ENCODE peak calls at places on chromosomes 5 and 9, in five cellular contexts. N, I, U, L and P are unnamed samples.

GRCh38 chr9:81183763-81184162 is 505.6 kb downstream of the TLE1 start:
- DNase-seq in L (no peak), I (no peak), U (no peak), N (peak; percentile 20), P (no peak)

GRCh38 chr9:114607671-114608524 is 3.2 kb upstream of the TMEM268 start:
- DNase-seq in N (no peak), I (no peak), U (peak; percentile 13), L (no peak), P (no peak)

GRCh38 chr5:32707394-32707997 is 3.6 kb upstream of the NPR3 start:
- DNase-seq in I (peak; percentile 52), L (peak; percentile 40), U (peak; percentile 56), N (peak; percentile 68), P (peak; percentile 29)

GRCh38 chr5:173667702-173668101 is 51.3 kb upstream of the BOD1 start:
- DNase-seq in L (no peak), N (no peak), U (no peak), I (no peak), P (no peak)

GRCh38 chr5:135190345-135191083 is 156.5 kb upstream of the PITX1 start:
- DNase-seq in U (no peak), N (no peak), L (no peak), I (peak; percentile 37), P (no peak)

GRCh38 chr5:21391506-21391905 is 1403.5 kb upstream of the CDH18 start:
- DNase-seq in U (peak; percentile 17), N (no peak), L (peak; percentile 6), I (no peak), P (peak; percentile 17)

GRCh38 chr5:157571357-157571827 is 4.2 kb downstream of the ADAM19 start:
- DNase-seq in N (no peak), I (no peak), L (peak; percentile 36), U (peak; percentile 56), P (peak; percentile 50)

GRCh38 chr5:77003246-77003645 is 27.0 kb upstream of the AGGF1 start:
- DNase-seq in U (no peak), I (no peak), N (no peak), L (no peak), P (no peak)

GRCh38 chr9:133153227-133154096 is 10.3 kb downstream of the GBGT1 start:
- DNase-seq in N (no peak), I (no peak), L (no peak), U (no peak), P (no peak)

GRCh38 chr9:70411141-70411929 is 3.1 kb downstream of the KLF9 start:
- DNase-seq in I (peak; percentile 22), U (peak; percentile 89), N (no peak), L (peak; percentile 37), P (no peak)

GRCh38 chr5:5014836-5015235 is 125.3 kb upstream of the ADAMTS16 start:
- DNase-seq in I (peak; percentile 85), N (peak; percentile 89), U (peak; percentile 94), L (no peak), P (no peak)

GRCh38 chr5:180802325-180803180 is at the start of gene MGAT1:
- DNase-seq in L (peak; percentile 93), N (peak; percentile 90), U (peak; percentile 96), I (peak; percentile 92), P (peak; percentile 71)

GRCh38 chr5:93800988-93801811 is 59.8 kb upstream of the POU5F2 start:
- DNase-seq in I (peak; percentile 63), N (peak; percentile 90), U (peak; percentile 73), L (peak; percentile 64), P (peak; percentile 67)

GRCh38 chr5:19713740-19714139 is 274.3 kb downstream of the CDH18 start:
- DNase-seq in I (no peak), U (no peak), L (no peak), N (peak; percentile 17), P (peak; percentile 83)

GRCh38 chr9:116275418-116276295 is 122.1 kb downstream of the PAPPA start:
- DNase-seq in I (no peak), N (no peak), U (peak; percentile 58), L (no peak), P (no peak)

GRCh38 chr5:1009359-1010180 is 968 bp downstream of the NKD2 start:
- DNase-seq in L (no peak), I (peak; percentile 37), U (no peak), N (no peak), P (no peak)

GRCh38 chr9:129643706-129644105 is 1.8 kb upstream of the ASB6 start:
- DNase-seq in I (no peak), N (no peak), L (no peak), U (no peak), P (no peak)

GRCh38 chr5:14510156-14510734 is 71.3 kb upstream of the OTULINL start:
- DNase-seq in L (no peak), U (peak; percentile 44), I (no peak), N (no peak), P (no peak)

GRCh38 chr9:35051069-35051967 is 21.1 kb downstream of the VCP start:
- DNase-seq in L (peak; percentile 53), I (peak; percentile 60), U (peak; percentile 69), N (peak; percentile 61), P (peak; percentile 41)

GRCh38 chr5:1750469-1750868 is 49.2 kb downstream of the MRPL36 start:
- DNase-seq in U (no peak), N (no peak), L (no peak), I (no peak), P (no peak)

GRCh38 chr9:15142903-15143534 is 164.0 kb downstream of the TTC39B start:
- DNase-seq in N (peak; percentile 65), I (peak; percentile 69), L (peak; percentile 70), U (peak; percentile 77), P (peak; percentile 20)
- TF ChIP-seq EZH2phosphoT487 in N (no peak), I (no peak), L (no peak), U (no peak), P (no peak)

GRCh38 chr9:3180696-3181048 is 336.8 kb upstream of the PUM3 start:
- DNase-seq in I (no peak), N (no peak), U (no peak), L (no peak), P (no peak)
- TF ChIP-seq EZH2phosphoT487 in I (no peak), N (no peak), U (no peak), L (no peak), P (no peak)

GRCh38 chr5:30098940-30099339 is 1094.5 kb upstream of the CDH6 start:
- DNase-seq in N (no peak), L (no peak), U (no peak), I (no peak), P (no peak)

GRCh38 chr5:30102185-30102584 is 1091.3 kb upstream of the CDH6 start:
- DNase-seq in U (no peak), I (no peak), N (no peak), L (no peak), P (no peak)

GRCh38 chr5:30100148-30100547 is 1093.3 kb upstream of the CDH6 start:
- DNase-seq in I (no peak), U (no peak), L (no peak), N (no peak), P (no peak)

GRCh38 chr5:30099634-30100033 is 1093.9 kb upstream of the CDH6 start:
- DNase-seq in N (peak; percentile 97), U (no peak), L (no peak), I (peak; percentile 13), P (no peak)

GRCh38 chr5:30100929-30101328 is 1092.6 kb upstream of the CDH6 start:
- DNase-seq in L (no peak), I (no peak), U (no peak), N (no peak), P (no peak)
- TF ChIP-seq EZH2phosphoT487 in L (no peak), I (no peak), U (no peak), N (no peak), P (no peak)

GRCh38 chr5:79025054-79025465 is 40.0 kb upstream of the ARSB start:
- DNase-seq in N (peak; percentile 68), I (peak; percentile 81), L (peak; percentile 84), U (peak; percentile 74), P (peak; percentile 44)
- TF ChIP-seq EZH2phosphoT487 in N (no peak), I (no peak), L (no peak), U (no peak), P (no peak)